ENCODE peak calls at places on chromosomes 4 and X, in ten cellular contexts. One of them, this sample, is unnamed.

GRCh38 chr4:83356899-83357661 is 22.4 kb upstream of the HPSE start:
- DNase-seq in CD4-positive, alpha-beta T cell: no peak
- DNase-seq in stimulated activated CD8-positive, alpha-beta memory T cell treated with anti-CD3 and anti-CD28 coated beads, Interleukin-4, amount 100 ng/mL, for 4 hours: no peak
- DNase-seq in HEK293T: no peak
- DNase-seq in stimulated activated CD4-positive, alpha-beta T cell treated with anti-CD3 and anti-CD28 coated beads, Interleukin-1b, Interleukin-23, amount 100 ng/mL, for 48 hours: peak
- DNase-seq in NCI-H1930: no peak
- DNase-seq in non-pigmented ciliary epithelial cell: peak
- DNase-seq in choroid plexus epithelial cell: peak
- DNase-seq in CD8-positive, alpha-beta T cell: no peak
- DNase-seq in HT-29: no peak
- DNase-seq in this sample: no peak

GRCh38 chrX:93660575-93660974 is 12.8 kb downstream of the NAP1L3 start:
- DNase-seq in CD4-positive, alpha-beta T cell: no peak
- DNase-seq in stimulated activated CD8-positive, alpha-beta memory T cell treated with anti-CD3 and anti-CD28 coated beads, Interleukin-4, amount 100 ng/mL, for 4 hours: no peak
- DNase-seq in HEK293T: no peak
- DNase-seq in stimulated activated CD4-positive, alpha-beta T cell treated with anti-CD3 and anti-CD28 coated beads, Interleukin-1b, Interleukin-23, amount 100 ng/mL, for 48 hours: no peak
- DNase-seq in NCI-H1930: no peak
- DNase-seq in non-pigmented ciliary epithelial cell: no peak
- DNase-seq in choroid plexus epithelial cell: no peak
- DNase-seq in CD8-positive, alpha-beta T cell: no peak
- DNase-seq in HT-29: no peak
- DNase-seq in this sample: no peak

GRCh38 chrX:139287155-139287924 is 243.2 kb upstream of the F9 start:
- DNase-seq in CD4-positive, alpha-beta T cell: no peak
- DNase-seq in stimulated activated CD8-positive, alpha-beta memory T cell treated with anti-CD3 and anti-CD28 coated beads, Interleukin-4, amount 100 ng/mL, for 4 hours: no peak
- DNase-seq in HEK293T: no peak
- DNase-seq in stimulated activated CD4-positive, alpha-beta T cell treated with anti-CD3 and anti-CD28 coated beads, Interleukin-1b, Interleukin-23, amount 100 ng/mL, for 48 hours: no peak
- DNase-seq in NCI-H1930: no peak
- DNase-seq in non-pigmented ciliary epithelial cell: no peak
- DNase-seq in choroid plexus epithelial cell: no peak
- DNase-seq in CD8-positive, alpha-beta T cell: no peak
- DNase-seq in HT-29: no peak
- DNase-seq in this sample: no peak

GRCh38 chr4:1879491-1879890 is 8.3 kb downstream of the NSD2 start:
- DNase-seq in CD4-positive, alpha-beta T cell: no peak
- DNase-seq in stimulated activated CD8-positive, alpha-beta memory T cell treated with anti-CD3 and anti-CD28 coated beads, Interleukin-4, amount 100 ng/mL, for 4 hours: no peak
- DNase-seq in HEK293T: no peak
- DNase-seq in stimulated activated CD4-positive, alpha-beta T cell treated with anti-CD3 and anti-CD28 coated beads, Interleukin-1b, Interleukin-23, amount 100 ng/mL, for 48 hours: no peak
- DNase-seq in NCI-H1930: no peak
- DNase-seq in non-pigmented ciliary epithelial cell: no peak
- DNase-seq in choroid plexus epithelial cell: peak
- DNase-seq in CD8-positive, alpha-beta T cell: no peak
- DNase-seq in HT-29: no peak
- DNase-seq in this sample: no peak

GRCh38 chr4:88130544-88131305 is 27.7 kb downstream of the ABCG2 start:
- DNase-seq in CD4-positive, alpha-beta T cell: no peak
- DNase-seq in stimulated activated CD8-positive, alpha-beta memory T cell treated with anti-CD3 and anti-CD28 coated beads, Interleukin-4, amount 100 ng/mL, for 4 hours: no peak
- DNase-seq in HEK293T: no peak
- DNase-seq in stimulated activated CD4-positive, alpha-beta T cell treated with anti-CD3 and anti-CD28 coated beads, Interleukin-1b, Interleukin-23, amount 100 ng/mL, for 48 hours: no peak
- DNase-seq in NCI-H1930: no peak
- DNase-seq in non-pigmented ciliary epithelial cell: no peak
- DNase-seq in choroid plexus epithelial cell: no peak
- DNase-seq in CD8-positive, alpha-beta T cell: no peak
- DNase-seq in HT-29: no peak
- DNase-seq in this sample: no peak

GRCh38 chrX:112761239-112762207 is 79.1 kb downstream of the AMOT start:
- DNase-seq in CD4-positive, alpha-beta T cell: no peak
- DNase-seq in stimulated activated CD8-positive, alpha-beta memory T cell treated with anti-CD3 and anti-CD28 coated beads, Interleukin-4, amount 100 ng/mL, for 4 hours: no peak
- DNase-seq in HEK293T: no peak
- DNase-seq in stimulated activated CD4-positive, alpha-beta T cell treated with anti-CD3 and anti-CD28 coated beads, Interleukin-1b, Interleukin-23, amount 100 ng/mL, for 48 hours: no peak
- DNase-seq in NCI-H1930: no peak
- DNase-seq in non-pigmented ciliary epithelial cell: no peak
- DNase-seq in choroid plexus epithelial cell: no peak
- DNase-seq in CD8-positive, alpha-beta T cell: no peak
- DNase-seq in HT-29: no peak
- DNase-seq in this sample: no peak

GRCh38 chr4:140719022-140719421 is 37.2 kb downstream of the TBC1D9 start:
- DNase-seq in CD4-positive, alpha-beta T cell: no peak
- DNase-seq in stimulated activated CD8-positive, alpha-beta memory T cell treated with anti-CD3 and anti-CD28 coated beads, Interleukin-4, amount 100 ng/mL, for 4 hours: no peak
- DNase-seq in HEK293T: no peak
- DNase-seq in stimulated activated CD4-positive, alpha-beta T cell treated with anti-CD3 and anti-CD28 coated beads, Interleukin-1b, Interleukin-23, amount 100 ng/mL, for 48 hours: no peak
- DNase-seq in NCI-H1930: no peak
- DNase-seq in non-pigmented ciliary epithelial cell: no peak
- DNase-seq in choroid plexus epithelial cell: peak
- DNase-seq in CD8-positive, alpha-beta T cell: no peak
- DNase-seq in HT-29: no peak
- DNase-seq in this sample: no peak

GRCh38 chr4:156931267-156931666 is 40.3 kb downstream of the PDGFC start:
- DNase-seq in CD4-positive, alpha-beta T cell: no peak
- DNase-seq in stimulated activated CD8-positive, alpha-beta memory T cell treated with anti-CD3 and anti-CD28 coated beads, Interleukin-4, amount 100 ng/mL, for 4 hours: no peak
- DNase-seq in HEK293T: peak
- DNase-seq in stimulated activated CD4-positive, alpha-beta T cell treated with anti-CD3 and anti-CD28 coated beads, Interleukin-1b, Interleukin-23, amount 100 ng/mL, for 48 hours: no peak
- DNase-seq in NCI-H1930: no peak
- DNase-seq in non-pigmented ciliary epithelial cell: peak
- DNase-seq in choroid plexus epithelial cell: peak
- DNase-seq in CD8-positive, alpha-beta T cell: no peak
- DNase-seq in HT-29: peak
- DNase-seq in this sample: no peak

GRCh38 chr4:143335979-143336827 is 473 bp upstream of the GAB1 start:
- DNase-seq in CD4-positive, alpha-beta T cell: no peak
- DNase-seq in stimulated activated CD8-positive, alpha-beta memory T cell treated with anti-CD3 and anti-CD28 coated beads, Interleukin-4, amount 100 ng/mL, for 4 hours: no peak
- DNase-seq in HEK293T: peak
- DNase-seq in stimulated activated CD4-positive, alpha-beta T cell treated with anti-CD3 and anti-CD28 coated beads, Interleukin-1b, Interleukin-23, amount 100 ng/mL, for 48 hours: peak
- DNase-seq in NCI-H1930: peak
- DNase-seq in non-pigmented ciliary epithelial cell: no peak
- DNase-seq in choroid plexus epithelial cell: peak
- DNase-seq in CD8-positive, alpha-beta T cell: no peak
- DNase-seq in HT-29: peak
- DNase-seq in this sample: peak